ENCODE peak calls at places on chromosome 14, in seven cellular contexts. Q is HCT116, I is K562, C is HepG2, H is WTC11, S is GM12878, X is H1. P is an unnamed sample.

GRCh38 chr14:91744068-91744480 is 12.2 kb upstream of the CATSPERB start:
- DNase-seq in Q (peak), I (peak), C (no peak), H (no peak), S (no peak), X (no peak), P (no peak)

GRCh38 chr14:25121342-25122129 is 71.6 kb upstream of the STXBP6 start:
- DNase-seq in Q (no peak), I (no peak), C (peak), H (no peak), S (no peak), X (no peak), P (no peak)

GRCh38 chr14:32300146-32300545 is 29.0 kb upstream of the AKAP6 start:
- DNase-seq in Q (no peak), I (no peak), C (no peak), H (no peak), S (no peak), X (no peak), P (no peak)

GRCh38 chr14:93231129-93231979 is 24.3 kb downstream of the UBR7 start:
- DNase-seq in Q (no peak), I (no peak), C (no peak), H (no peak), S (no peak), X (no peak), P (no peak)

GRCh38 chr14:74825008-74825407 is 50.9 kb downstream of the PROX2 start:
- DNase-seq in Q (no peak), I (no peak), C (no peak), H (no peak), S (no peak), X (no peak), P (no peak)

GRCh38 chr14:36271939-36272907 is 48.2 kb downstream of the MBIP start:
- DNase-seq in Q (no peak), I (no peak), C (no peak), H (peak), S (no peak), X (no peak), P (peak)

GRCh38 chr14:77950371-77950770 is 150.5 kb downstream of the ADCK1 start:
- DNase-seq in Q (no peak), I (no peak), C (no peak), H (no peak), S (no peak), X (no peak), P (no peak)

GRCh38 chr14:55074662-55075061 is 23.2 kb downstream of the MAPK1IP1L start:
- DNase-seq in Q (no peak), I (no peak), C (no peak), H (no peak), S (peak), X (no peak), P (no peak)

GRCh38 chr14:102917469-102918211 is 4.8 kb upstream of the AMN start:
- DNase-seq in Q (peak), I (peak), C (peak), H (peak), S (no peak), X (peak), P (peak)

GRCh38 chr14:34722723-34723545 is 8.5 kb upstream of the CFL2 start:
- DNase-seq in Q (peak), I (peak), C (peak), H (peak), S (no peak), X (no peak), P (peak)

DNA sequence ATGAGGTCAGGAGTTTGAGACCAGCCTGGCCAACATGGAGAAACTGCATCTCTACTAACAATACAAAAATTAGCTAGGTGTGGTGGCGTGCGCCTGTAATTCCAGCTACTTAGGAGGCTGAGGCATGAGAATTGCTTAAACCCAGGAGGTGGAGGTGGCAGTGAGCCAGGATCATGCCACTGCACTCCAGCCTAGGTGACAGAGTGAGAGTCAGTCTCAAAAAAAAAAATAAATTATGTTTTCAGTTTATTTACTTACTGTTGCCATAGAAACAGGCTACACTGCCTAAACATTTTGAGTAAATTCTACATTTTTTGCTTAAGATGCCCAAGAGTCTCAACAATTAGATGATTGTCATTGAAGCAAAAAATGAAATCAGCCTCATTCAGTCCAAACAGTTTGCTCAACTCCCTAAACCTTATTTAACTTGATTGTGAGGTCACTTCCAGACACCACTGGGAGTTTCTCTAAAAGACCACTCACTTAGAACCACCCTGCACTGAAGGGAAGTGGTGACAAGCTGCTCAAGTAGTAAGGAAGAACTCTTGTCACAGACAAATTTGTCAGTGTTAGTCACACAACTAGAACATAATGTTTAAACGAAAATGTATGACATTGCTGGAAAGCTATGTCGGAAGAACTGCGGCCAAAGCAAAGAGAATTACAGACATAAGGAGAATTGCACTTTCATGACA is 9.8 kb upstream of the GNPNAT1 start:
- DNase-seq in Q (no peak), I (no peak), C (no peak), H (no peak), S (no peak), X (no peak), P (no peak)
- TF ChIP-seq SP1 in Q (no peak), I (no peak), C (no peak), H (no peak), S (no peak), X (no peak), P (no peak)

GRCh38 chr14:69208665-69209064 is 17.4 kb downstream of the EXD2 start:
- DNase-seq in Q (no peak), I (no peak), C (no peak), H (no peak), S (no peak), X (no peak), P (no peak)
- TF ChIP-seq SP1 in Q (no peak), I (no peak), C (no peak), H (no peak), S (no peak), X (no peak), P (no peak)

GRCh38 chr14:21940887-21941855 is 267.6 kb upstream of the OR4E1 start:
- DNase-seq in Q (peak), I (peak), C (peak), H (peak), S (no peak), X (no peak), P (peak)
- TF ChIP-seq SP1 in Q (no peak), I (no peak), C (no peak), H (no peak), S (no peak), X (no peak), P (no peak)

GRCh38 chr14:64218344-64219240 is 75.6 kb downstream of the ESR2 start:
- DNase-seq in Q (no peak), I (no peak), C (no peak), H (no peak), S (no peak), X (no peak), P (no peak)
- TF ChIP-seq SP1 in Q (no peak), I (no peak), C (no peak), H (no peak), S (no peak), X (no peak), P (no peak)

GRCh38 chr14:84420236-84420635 is 1109.7 kb upstream of the FLRT2 start:
- DNase-seq in Q (no peak), I (no peak), C (no peak), H (no peak), S (no peak), X (no peak), P (no peak)

GRCh38 chr14:84425968-84426367 is 1104.0 kb upstream of the FLRT2 start:
- DNase-seq in Q (no peak), I (no peak), C (no peak), H (no peak), S (no peak), X (no peak), P (no peak)

GRCh38 chr14:84421611-84422010 is 1108.3 kb upstream of the FLRT2 start:
- DNase-seq in Q (no peak), I (no peak), C (no peak), H (no peak), S (no peak), X (no peak), P (no peak)
- TF ChIP-seq SP1 in Q (no peak), I (no peak), C (no peak), H (no peak), S (no peak), X (no peak), P (no peak)

GRCh38 chr14:76811561-76811960 is 1.1 kb downstream of the ANGEL1 start:
- DNase-seq in Q (no peak), I (no peak), C (no peak), H (no peak), S (no peak), X (no peak), P (no peak)
- TF ChIP-seq SP1 in Q (no peak), I (no peak), C (no peak), H (no peak), S (no peak), X (no peak), P (no peak)